ENCODE peak calls at places on chromosomes 2 and 18, in four cellular contexts. One of them, this sample, is unnamed.

GRCh38 chr2:95695613-95696012 is 103.8 kb downstream of the TRIM43 start:
- DNase-seq in GM12864: no peak
- DNase-seq in pancreas: no peak
- DNase-seq in activated CD4-positive, CD25-positive, alpha-beta regulatory T cell treated with anti-CD3 and anti-CD28 coated beads, Interleukin-2, amount 50 U/mL, for 72 hours: no peak
- DNase-seq in this sample: no peak

GRCh38 chr2:237299897-237300296 is 114.1 kb downstream of the COL6A3 start:
- DNase-seq in pancreas: no peak
- DNase-seq in GM12864: no peak
- DNase-seq in activated CD4-positive, CD25-positive, alpha-beta regulatory T cell treated with anti-CD3 and anti-CD28 coated beads, Interleukin-2, amount 50 U/mL, for 72 hours: no peak
- DNase-seq in this sample: no peak

GRCh38 chr18:78123144-78123909 is 856.3 kb upstream of the SALL3 start:
- DNase-seq in pancreas: no peak
- DNase-seq in activated CD4-positive, CD25-positive, alpha-beta regulatory T cell treated with anti-CD3 and anti-CD28 coated beads, Interleukin-2, amount 50 U/mL, for 72 hours: no peak
- DNase-seq in GM12864: no peak
- DNase-seq in this sample: no peak

GRCh38 chr2:236694125-236694888 is 124.7 kb downstream of the ACKR3 start:
- DNase-seq in GM12864: no peak
- DNase-seq in activated CD4-positive, CD25-positive, alpha-beta regulatory T cell treated with anti-CD3 and anti-CD28 coated beads, Interleukin-2, amount 50 U/mL, for 72 hours: no peak
- DNase-seq in pancreas: no peak
- DNase-seq in this sample: no peak

GRCh38 chr2:56580242-56580641 is 396.5 kb downstream of the CCDC85A start:
- DNase-seq in pancreas: no peak
- DNase-seq in GM12864: no peak
- DNase-seq in activated CD4-positive, CD25-positive, alpha-beta regulatory T cell treated with anti-CD3 and anti-CD28 coated beads, Interleukin-2, amount 50 U/mL, for 72 hours: no peak
- DNase-seq in this sample: no peak

GRCh38 chr2:228613133-228613532 is 431.6 kb upstream of the SPHKAP start:
- DNase-seq in GM12864: no peak
- DNase-seq in activated CD4-positive, CD25-positive, alpha-beta regulatory T cell treated with anti-CD3 and anti-CD28 coated beads, Interleukin-2, amount 50 U/mL, for 72 hours: no peak
- DNase-seq in pancreas: no peak
- DNase-seq in this sample: no peak

GRCh38 chr2:12424219-12424618 is 292.5 kb upstream of the TRIB2 start:
- DNase-seq in GM12864: no peak
- DNase-seq in pancreas: no peak
- DNase-seq in activated CD4-positive, CD25-positive, alpha-beta regulatory T cell treated with anti-CD3 and anti-CD28 coated beads, Interleukin-2, amount 50 U/mL, for 72 hours: no peak
- DNase-seq in this sample: no peak

GRCh38 chr2:10529611-10530010 is 81.5 kb upstream of the ODC1 start:
- DNase-seq in GM12864: no peak
- DNase-seq in pancreas: no peak
- DNase-seq in activated CD4-positive, CD25-positive, alpha-beta regulatory T cell treated with anti-CD3 and anti-CD28 coated beads, Interleukin-2, amount 50 U/mL, for 72 hours: no peak
- DNase-seq in this sample: no peak

This sample was measured in type B pancreatic cell.